ENCODE peak calls at places on chromosomes 16 and 17, in four cellular contexts. B is adrenal gland, U is heart left ventricle, D is cardiac muscle cell. X is an unnamed sample. For H3K4me1, the result is how much of the 10 kb centered on the place peaks cover.

GRCh38 chr16:68737046-68737729 is at the start of gene CDH1:
- DNase-seq in D (peak), B (no peak), U (no peak), X (no peak)

GRCh38 chr17:586920-587319 is 127.7 kb downstream of the VPS53 start:
- DNase-seq in U (no peak), D (no peak), B (no peak), X (no peak)

GRCh38 chr16:89095401-89095974 is 1.8 kb downstream of the ACSF3 start:
- DNase-seq in D (no peak), B (no peak), U (no peak), X (no peak)

GRCh38 chr16:75948886-75949285 is 222.6 kb upstream of the CPHXL start:
- DNase-seq in U (no peak), B (no peak), D (no peak), X (no peak)

GRCh38 chr17:69423450-69423849 is 9.0 kb downstream of the MAP2K6 start:
- DNase-seq in D (no peak), B (no peak), U (no peak), X (no peak)

GRCh38 chr16:22001591-22001990 is 675 bp upstream of the PDZD9 start:
- DNase-seq in B (no peak), D (no peak), U (no peak), X (no peak)

GRCh38 chr17:34997355-34997862 is 17.1 kb downstream of the LIG3 start:
- DNase-seq in U (peak), B (peak), D (no peak), X (peak)

GRCh38 chr16:70454221-70455034 is at the start of gene FCSK:
- DNase-seq in B (peak), U (peak), D (peak), X (peak)

GRCh38 chr16:23570992-23571632 is 13.6 kb downstream of the UBFD1 start:
- DNase-seq in B (no peak), U (no peak), D (no peak), X (no peak)

GRCh38 chr17:79658811-79659207 is 48.0 kb upstream of the RBFOX3 start:
- DNase-seq in D (peak), B (no peak), U (no peak), X (peak)

GRCh38 chr17:17051380-17051779 is 9.1 kb downstream of the MPRIP start:
- DNase-seq in D (no peak), B (no peak), U (no peak), X (peak)
- H3K4me1 ChIP-seq in D (under half), B (under half), U (under half), X (under half)

GRCh38 chr17:75588546-75589016 is 981 bp downstream of the MYO15B start:
- DNase-seq in D (no peak), U (peak), B (peak), X (peak)
- H3K27ac ChIP-seq in D (no peak), U (peak), B (peak), X (peak)

GRCh38 chr17:62628845-62629555 is 1.5 kb downstream of the MRC2 start:
- DNase-seq in U (no peak), D (peak), B (no peak), X (peak)

GRCh38 chr17:62630365-62631085 is 3.1 kb downstream of the MRC2 start:
- DNase-seq in B (no peak), U (no peak), D (no peak), X (no peak)

GRCh38 chr17:62627904-62628603 is 584 bp downstream of the MRC2 start:
- DNase-seq in U (peak), D (peak), B (no peak), X (peak)

GRCh38 chr17:62631086-62631935 is 3.8 kb downstream of the MRC2 start:
- DNase-seq in B (no peak), D (no peak), U (no peak), X (no peak)

DNA sequence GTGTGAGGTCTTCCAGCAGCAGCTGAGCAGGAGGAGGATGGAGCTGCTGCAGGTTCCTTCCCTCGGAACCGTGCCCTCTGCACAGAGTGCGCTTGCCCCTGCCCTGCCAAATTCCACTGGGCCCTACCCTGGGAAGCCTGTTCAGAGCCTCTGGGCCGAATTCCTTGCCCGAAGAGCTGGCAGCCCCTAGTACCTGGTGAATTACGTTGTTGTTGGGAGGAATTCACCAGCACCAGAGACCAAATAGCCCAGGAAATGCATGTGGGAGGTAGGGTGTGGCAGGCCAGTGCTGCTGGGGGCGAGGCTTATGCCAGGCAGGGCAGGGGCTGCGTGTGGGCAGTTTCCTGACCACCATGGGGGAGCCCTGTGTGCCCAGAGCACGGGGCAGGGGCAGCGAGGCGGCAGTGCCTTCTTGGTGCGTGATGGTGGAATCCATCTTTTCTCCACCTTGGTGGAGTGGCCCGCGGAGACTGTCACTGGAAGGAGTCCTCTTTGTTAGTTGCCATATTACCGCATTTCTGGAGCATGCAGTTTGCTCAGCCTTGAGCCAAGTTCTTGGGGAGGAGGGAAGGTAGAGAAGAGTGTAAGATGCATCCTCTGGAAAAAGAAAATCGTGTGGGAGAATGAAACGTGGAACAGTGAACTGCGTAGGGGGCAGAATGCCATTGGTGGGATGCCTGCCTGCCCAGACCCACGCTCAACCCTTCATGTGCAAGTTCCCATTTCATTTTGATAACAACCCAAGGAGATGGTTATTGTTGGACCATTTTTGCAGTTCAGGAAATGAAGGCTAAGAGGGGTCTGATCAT is 2.3 kb downstream of the MRC2 start:
- DNase-seq in U (no peak), D (no peak), B (no peak), X (no peak)
- H3K4me1 ChIP-seq in U (under half), D (under half), B (under half), X (under half)

GRCh38 chr17:74883241-74883750 is 10.1 kb downstream of the FADS6 start:
- DNase-seq in D (no peak), U (no peak), B (no peak), X (no peak)

GRCh38 chr17:74879308-74879707 is 6.5 kb upstream of the FDXR start:
- DNase-seq in D (no peak), B (no peak), U (no peak), X (no peak)

GRCh38 chr17:74878658-74879057 is 5.9 kb upstream of the FDXR start:
- DNase-seq in D (no peak), U (no peak), B (no peak), X (no peak)

GRCh38 chr17:74881073-74881472 is 8.3 kb upstream of the FDXR start:
- DNase-seq in U (no peak), D (no peak), B (no peak), X (no peak)

DNA sequence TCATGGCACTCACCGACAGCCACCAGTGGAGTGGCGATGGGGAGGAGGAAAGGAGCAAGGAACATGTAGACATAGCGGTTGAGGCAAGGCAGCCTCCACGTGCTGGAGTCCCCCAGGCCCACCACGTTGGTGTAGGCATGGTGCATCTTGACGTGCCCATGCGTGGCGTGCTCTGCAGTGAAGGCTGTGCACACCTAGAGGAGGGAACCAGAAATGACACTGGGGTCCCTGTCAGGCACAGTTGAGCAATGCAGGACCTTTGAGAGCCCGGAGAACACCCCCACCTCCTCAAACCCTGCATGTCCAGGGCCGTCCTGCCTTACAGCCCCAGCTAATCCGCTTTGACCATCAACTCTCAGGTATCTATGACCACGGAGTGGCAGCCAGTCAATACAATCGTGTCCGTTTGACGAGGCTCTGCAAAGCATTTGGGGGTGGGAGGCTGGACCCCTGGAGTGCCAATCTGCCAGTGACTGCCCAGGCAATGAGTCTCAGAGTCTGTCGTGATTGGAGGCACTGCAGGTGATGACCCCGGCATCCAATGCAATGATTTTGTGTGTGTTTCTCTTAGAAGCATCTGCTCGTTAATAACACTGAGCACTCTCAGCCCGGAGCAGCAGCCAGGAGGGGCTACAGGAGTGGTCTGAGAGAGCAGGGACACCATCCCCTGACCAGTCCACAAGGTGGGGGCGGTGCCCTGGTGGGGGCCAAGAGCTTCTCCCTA is 9.9 kb upstream of the FDXR start:
- DNase-seq in U (no peak), B (no peak), D (no peak), X (no peak)
- H3K27ac ChIP-seq in U (no peak), B (no peak), D (no peak), X (no peak)

GRCh38 chr17:27494192-27495091 is 38.2 kb downstream of the KSR1 start:
- DNase-seq in D (peak), U (peak), B (peak), X (peak)
- H3K4me1 ChIP-seq in D (under half), U (under half), B (under half), X (under half)

DNA sequence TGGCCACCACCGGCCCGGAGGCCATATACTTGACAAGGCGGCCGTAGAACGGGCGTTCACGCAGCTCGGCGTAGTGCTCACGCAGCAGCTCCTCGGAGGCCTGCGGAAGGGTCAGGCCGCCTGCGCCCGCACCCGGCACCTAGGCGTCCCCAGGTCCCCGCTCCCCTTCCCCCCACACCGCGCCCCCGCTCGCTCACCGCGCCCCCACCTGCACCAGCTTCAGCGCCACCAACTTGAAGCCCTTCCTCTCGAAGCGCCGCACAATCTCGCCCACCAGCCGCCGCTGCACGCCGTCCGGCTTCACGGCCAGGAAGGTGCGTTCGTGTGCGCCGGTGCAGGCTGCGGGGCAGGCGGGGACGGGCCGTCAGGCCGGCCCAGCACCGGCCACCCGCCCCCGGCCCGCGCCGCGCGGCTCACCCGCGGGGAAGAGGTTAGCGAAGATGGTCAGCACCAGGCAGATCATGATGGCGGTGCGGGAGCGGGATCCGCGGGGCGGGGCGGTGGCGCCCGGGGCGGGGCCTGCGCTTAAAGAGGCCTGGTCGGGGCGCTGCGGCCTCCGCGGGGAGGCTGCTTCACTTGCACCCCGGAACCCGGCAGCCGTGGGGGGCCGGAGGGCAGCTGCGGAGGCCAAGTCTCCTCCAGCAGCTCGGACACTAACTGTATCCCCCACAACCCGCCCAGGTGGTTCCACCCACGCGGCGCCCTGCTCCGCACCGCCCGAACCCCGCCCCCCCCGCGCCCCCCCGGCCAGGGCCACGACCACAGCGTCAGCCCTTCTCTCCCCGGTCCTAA is at the start of gene NME3:
- DNase-seq in U (peak), D (peak), B (peak), X (peak)
- H3K27ac ChIP-seq in U (peak), D (no peak), B (peak), X (peak)

GRCh38 chr16:27434141-27435051 is 32.4 kb downstream of the IL21R start:
- DNase-seq in D (no peak), B (no peak), U (peak), X (no peak)
- H3K4me1 ChIP-seq in D (under half), B (under half), U (under half), X (under half)

GRCh38 chr17:43579570-43580140 is 33.5 kb upstream of the ETV4 start:
- DNase-seq in U (no peak), B (no peak), D (no peak), X (no peak)
- H3K27ac ChIP-seq in U (no peak), B (no peak), D (no peak), X (no peak)

X was measured in uterus.